ENCODE peak calls at places on chromosomes 16 and 17, in ten cellular contexts. T is ACHN; W is stimulated activated CD4-positive, alpha-beta T cell treated with anti-CD3 and anti-CD28 coated beads, Interleukin-4, amount 100 ng/mL, for 4 hours; V is HEK293T; M is NCI-H774; X is amygdala; E is hypothalamus; Z is Right ventricle myocardium superior; B is BE2C; P is substantia nigra. O is an unnamed sample.

GRCh38 chr17:62671553-62671952 is 44.1 kb downstream of the MRC2 start:
- DNase-seq in T (no peak), W (no peak), V (no peak), M (peak; percentile 80), X (no peak), E (no peak), Z (no peak), B (peak; percentile 87), P (no peak), O (no peak)

GRCh38 chr17:1647802-1648581 is 1.7 kb downstream of the RILP start:
- DNase-seq in T (no peak), W (no peak), V (peak; percentile 43), M (no peak), X (no peak), E (no peak), Z (peak; percentile 76), B (peak; percentile 26), P (peak; percentile 52), O (no peak)

GRCh38 chr17:7015587-7016020 is 3.2 kb downstream of the RNASEK start:
- DNase-seq in T (no peak), W (no peak), V (no peak), M (no peak), X (no peak), E (no peak), Z (no peak), B (no peak), P (no peak), O (no peak)

GRCh38 chr16:3149630-3150345 is 15.0 kb downstream of the ZNF213 start:
- DNase-seq in T (peak; percentile 39), W (peak; percentile 54), V (peak; percentile 56), M (no peak), X (peak; percentile 58), E (peak; percentile 45), Z (peak; percentile 89), B (peak; percentile 85), P (peak; percentile 56), O (no peak)

GRCh38 chr17:68184816-68185436 is 62.9 kb upstream of the AMZ2 start:
- DNase-seq in T (no peak), W (no peak), V (no peak), M (no peak), X (no peak), E (no peak), Z (no peak), B (no peak), P (no peak), O (peak; percentile 36)

GRCh38 chr17:18028684-18029540 is 10.1 kb downstream of the ATPAF2 start:
- DNase-seq in T (no peak), W (no peak), V (no peak), M (peak; percentile 3), X (no peak), E (no peak), Z (no peak), B (peak; percentile 37), P (no peak), O (no peak)

GRCh38 chr17:40432864-40433528 is 10.3 kb upstream of the IGFBP4 start:
- DNase-seq in T (no peak), W (no peak), V (no peak), M (no peak), X (no peak), E (no peak), Z (no peak), B (peak; percentile 66), P (no peak), O (no peak)

GRCh38 chr16:30351586-30352419 is 3.3 kb downstream of the CD2BP2 start:
- DNase-seq in T (peak; percentile 96), W (no peak), V (no peak), M (no peak), X (peak; percentile 61), E (peak; percentile 66), Z (peak; percentile 87), B (no peak), P (peak; percentile 90), O (no peak)

GRCh38 chr17:83129676-83130075 is 50.3 kb downstream of the METRNL start:
- DNase-seq in T (no peak), W (no peak), V (no peak), M (no peak), X (no peak), E (no peak), Z (peak; percentile 12), B (no peak), P (no peak), O (no peak)

GRCh38 chr17:5281814-5282638 is at the start of gene RABEP1:
- DNase-seq in T (peak; percentile 89), W (peak; percentile 95), V (peak; percentile 94), M (peak; percentile 30), X (peak; percentile 48), E (peak; percentile 84), Z (peak; percentile 94), B (peak; percentile 89), P (peak; percentile 72), O (peak; percentile 75)

GRCh38 chr17:14396542-14396941 is 95.7 kb downstream of the HS3ST3B1 start:
- DNase-seq in T (no peak), W (no peak), V (no peak), M (no peak), X (no peak), E (no peak), Z (no peak), B (no peak), P (no peak), O (no peak)

GRCh38 chr17:27993723-27994310 is 48.7 kb upstream of the NLK start:
- DNase-seq in T (no peak), W (no peak), V (no peak), M (no peak), X (no peak), E (no peak), Z (no peak), B (no peak), P (peak; percentile 29), O (no peak)

GRCh38 chr17:5078106-5079028 is at the start of gene ZFP3:
- DNase-seq in T (no peak), W (peak; percentile 70), V (no peak), M (peak; percentile 66), X (peak; percentile 80), E (peak; percentile 78), Z (peak; percentile 92), B (peak; percentile 54), P (peak; percentile 86), O (no peak)

GRCh38 chr17:6361733-6362132 is 73.2 kb downstream of the AIPL1 start:
- DNase-seq in T (peak; percentile 28), W (no peak), V (peak; percentile 59), M (no peak), X (no peak), E (no peak), Z (no peak), B (no peak), P (no peak), O (no peak)

GRCh38 chr17:49315551-49315951 is 46.5 kb downstream of the ZNF652 start:
- DNase-seq in T (peak; percentile 92), W (peak; percentile 64), V (peak; percentile 81), M (peak; percentile 85), X (peak; percentile 44), E (peak; percentile 33), Z (peak; percentile 68), B (peak; percentile 72), P (peak; percentile 91), O (peak; percentile 58)

GRCh38 chr16:75647138-75647491 is 350 bp downstream of the KARS1 start:
- DNase-seq in T (no peak), W (no peak), V (no peak), M (no peak), X (no peak), E (no peak), Z (no peak), B (no peak), P (no peak), O (no peak)

GRCh38 chr17:44038604-44039007 is 23.8 kb upstream of the TMEM101 start:
- DNase-seq in T (no peak), W (no peak), V (no peak), M (no peak), X (no peak), E (no peak), Z (no peak), B (peak; percentile 32), P (no peak), O (no peak)

GRCh38 chr17:79607941-79608728 is 2.7 kb downstream of the RBFOX3 start:
- DNase-seq in T (peak; percentile 61), W (no peak), V (peak; percentile 61), M (no peak), X (no peak), E (no peak), Z (no peak), B (no peak), P (no peak), O (no peak)

GRCh38 chr16:87550510-87550961 is 51.8 kb upstream of the JPH3 start:
- DNase-seq in T (peak; percentile 33), W (peak; percentile 61), V (peak; percentile 75), M (no peak), X (no peak), E (no peak), Z (peak; percentile 71), B (peak; percentile 64), P (no peak), O (no peak)

GRCh38 chr16:75102595-75102994 is 14.0 kb downstream of the LDHD start:
- DNase-seq in T (no peak), W (no peak), V (no peak), M (no peak), X (no peak), E (no peak), Z (no peak), B (no peak), P (no peak), O (no peak)